ENCODE peak calls at places on chromosomes 6 and 20, in six cellular contexts. X is CD8-positive, alpha-beta memory T cell; F is GM23338; R is uterus; M is psoas muscle; Y is cardiac muscle cell. A is an unnamed sample.

GRCh38 chr6:162448294-162448693 is 279.3 kb downstream of the PRKN start:
- DNase-seq in M (no peak), Y (peak; percentile 73), F (no peak), R (no peak), X (no peak), A (no peak)

GRCh38 chr6:20789162-20789561 is 254.9 kb downstream of the CDKAL1 start:
- DNase-seq in X (no peak), Y (no peak), R (no peak), M (no peak), F (no peak), A (no peak)

GRCh38 chr20:61727761-61728160 is 337.9 kb downstream of the TAF4 start:
- DNase-seq in R (no peak), X (no peak), M (no peak), Y (no peak), F (no peak), A (no peak)

GRCh38 chr6:53659458-53659857 is 6.1 kb downstream of the KLHL31 start:
- DNase-seq in R (no peak), M (no peak), X (no peak), F (no peak), Y (no peak), A (no peak)

GRCh38 chr6:135976585-135976984 is 125.1 kb downstream of the PDE7B start:
- DNase-seq in R (no peak), M (no peak), X (no peak), Y (no peak), F (no peak), A (no peak)

GRCh38 chr6:45946352-45946751 is 69.3 kb downstream of the CLIC5 start:
- DNase-seq in M (peak; percentile 27), Y (peak; percentile 53), F (peak; percentile 59), R (peak; percentile 41), X (no peak), A (peak; percentile 81)

GRCh38 chr6:11110921-11111768 is at the start of gene ERVFRD-1:
- DNase-seq in F (no peak), M (no peak), Y (no peak), R (no peak), X (no peak), A (no peak)

GRCh38 chr20:44336086-44336485 is 757 bp upstream of the R3HDML start:
- DNase-seq in F (peak; percentile 76), Y (peak; percentile 25), R (no peak), X (no peak), M (no peak), A (no peak)

GRCh38 chr6:10626154-10626741 is 68.2 kb downstream of the C6orf52 start:
- DNase-seq in R (no peak), Y (no peak), M (no peak), F (no peak), X (no peak), A (no peak)

GRCh38 chr6:132131777-132132176 is 180.6 kb upstream of the CCN2 start:
- DNase-seq in R (peak; percentile 65), M (peak; percentile 19), F (peak; percentile 4), X (no peak), Y (no peak), A (peak; percentile 93)

GRCh38 chr6:128156315-128157111 is 255.7 kb upstream of the THEMIS start:
- DNase-seq in R (no peak), X (no peak), F (no peak), Y (no peak), M (no peak), A (no peak)

GRCh38 chr6:2209226-2209809 is 36.1 kb downstream of the GMDS start:
- DNase-seq in M (no peak), Y (peak; percentile 58), R (no peak), X (peak; percentile 52), F (peak; percentile 86), A (no peak)

GRCh38 chr20:63911171-63911570 is 16.2 kb downstream of the DNAJC5 start:
- DNase-seq in R (no peak), Y (no peak), F (no peak), X (no peak), M (peak; percentile 38), A (no peak)

GRCh38 chr20:35355372-35355771 is 56.4 kb downstream of the UQCC1 start:
- DNase-seq in F (no peak), R (no peak), Y (no peak), X (no peak), M (no peak), A (no peak)

GRCh38 chr20:44006126-44006525 is 91.5 kb downstream of the TOX2 start:
- DNase-seq in Y (no peak), R (no peak), M (no peak), F (no peak), X (no peak), A (no peak)

GRCh38 chr6:54335871-54336270 is 27.6 kb downstream of the TINAG start:
- DNase-seq in F (peak; percentile 34), M (no peak), X (no peak), Y (no peak), R (no peak), A (peak; percentile 65)

GRCh38 chr6:168132531-168133184 is 53.6 kb upstream of the FRMD1 start:
- DNase-seq in Y (peak; percentile 68), F (peak; percentile 88), M (peak; percentile 52), R (peak; percentile 57), X (no peak), A (peak; percentile 18)

GRCh38 chr6:133101790-133102189 is 139.4 kb upstream of the EYA4 start:
- DNase-seq in Y (no peak), M (no peak), R (no peak), X (no peak), F (no peak), A (no peak)

GRCh38 chr6:21508753-21509152 is 84.8 kb upstream of the SOX4 start:
- DNase-seq in R (no peak), Y (no peak), X (no peak), F (no peak), M (no peak), A (no peak)

GRCh38 chr20:63112491-63113219 is 103.3 kb downstream of the YTHDF1 start:
- DNase-seq in Y (no peak), R (no peak), M (no peak), X (peak; percentile 36), F (no peak), A (no peak)

GRCh38 chr6:10794239-10794638 is 44.1 kb downstream of the MAK start:
- DNase-seq in Y (no peak), M (no peak), X (no peak), R (no peak), F (no peak), A (no peak)

GRCh38 chr6:132814716-132815570 is 574 bp downstream of the RPS12 start:
- DNase-seq in R (no peak), F (no peak), Y (no peak), M (no peak), X (no peak), A (no peak)

GRCh38 chr20:29874476-29875202 is 1382.8 kb upstream of the DEFB115 start:
- DNase-seq in R (no peak), M (no peak), X (no peak), F (no peak), Y (no peak), A (no peak)

GRCh38 chr20:41671143-41671542 is 53.0 kb upstream of the CHD6 start:
- DNase-seq in R (no peak), F (no peak), Y (no peak), M (no peak), X (no peak), A (no peak)

GRCh38 chr6:40695114-40695513 is 108.0 kb upstream of the LRFN2 start:
- DNase-seq in X (no peak), M (no peak), Y (peak; percentile 45), R (no peak), F (peak; percentile 60), A (no peak)

GRCh38 chr6:10451828-10452509 is 37.1 kb upstream of the TFAP2A start:
- DNase-seq in R (no peak), X (no peak), Y (no peak), M (no peak), F (peak; percentile 25), A (peak; percentile 90)

GRCh38 chr6:132084811-132085509 is 133.8 kb upstream of the CCN2 start:
- DNase-seq in F (no peak), Y (peak; percentile 14), M (no peak), X (no peak), R (no peak), A (peak; percentile 71)

DNA sequence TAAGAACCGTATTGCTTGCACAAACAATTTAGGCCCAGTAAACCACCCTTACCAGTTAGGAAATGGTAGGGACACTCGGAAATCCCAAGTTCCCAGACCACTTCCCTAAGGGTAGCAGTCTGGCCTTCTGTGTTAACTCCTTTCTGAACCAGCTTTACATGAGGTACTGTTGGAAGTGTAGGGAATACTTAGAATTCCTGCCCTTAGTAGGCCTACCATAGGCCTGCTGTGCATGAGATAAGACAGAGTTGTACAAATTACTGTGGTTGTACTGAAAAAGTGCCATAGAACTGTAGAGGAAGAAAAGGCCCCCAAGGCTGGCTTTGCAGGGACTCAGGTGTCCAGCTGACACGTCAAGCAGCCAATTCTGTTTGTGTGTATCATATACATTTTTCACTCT is 11.1 kb downstream of the RPRD1B start:
- DNase-seq in X (no peak), Y (no peak), F (no peak), M (no peak), R (no peak), A (no peak)
- H3K36me3 ChIP-seq in X (peaks cover 47% of the 10 kb centered on the region), Y (peaks cover 31% of the 10 kb centered on the region), F (peaks cover 16% of the 10 kb centered on the region), M (peaks cover 79% of the 10 kb centered on the region), R (no peaks in the 10 kb centered on the region), A (peaks cover 84% of the 10 kb centered on the region)

DNA sequence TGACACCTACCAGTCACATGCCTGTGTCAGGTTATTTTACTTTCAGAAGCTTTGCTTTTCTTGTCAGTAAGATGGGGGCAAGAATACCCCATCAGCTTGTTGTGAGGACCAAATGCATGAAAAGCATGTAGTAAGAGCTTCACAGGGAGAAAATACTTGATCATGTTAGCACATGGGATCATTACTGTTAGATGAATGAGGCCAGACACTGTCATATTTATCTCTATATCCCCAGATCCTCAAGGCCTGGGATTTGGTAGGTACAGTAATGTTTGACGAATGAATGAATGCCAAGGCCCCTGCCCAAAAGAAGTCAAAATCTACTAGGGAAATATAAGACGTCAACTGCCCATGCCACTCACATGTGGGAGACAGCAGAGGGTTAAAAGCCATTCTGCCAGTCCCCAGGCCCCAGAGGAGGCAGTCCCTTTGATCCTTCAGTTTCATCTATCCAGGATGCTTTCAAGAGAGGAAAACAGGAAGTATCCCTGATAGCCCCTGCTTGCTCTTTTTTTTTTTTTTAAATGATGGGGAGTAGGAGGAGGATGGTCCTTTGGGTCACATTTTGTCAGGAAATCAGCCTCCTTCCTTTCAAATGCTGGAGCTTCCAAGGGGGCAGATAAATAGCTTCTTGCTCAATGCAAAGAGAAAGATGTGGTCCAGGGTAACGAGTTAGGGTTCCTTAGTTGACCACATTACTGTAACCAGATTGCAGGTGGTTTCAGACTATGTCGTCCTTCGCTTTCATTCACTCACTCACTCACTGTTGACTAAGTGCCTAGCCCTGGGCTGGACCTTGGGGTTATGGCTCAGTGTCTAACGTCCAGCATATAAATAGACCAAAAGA is 64.8 kb upstream of the PIM1 start:
- DNase-seq in M (no peak), Y (no peak), R (no peak), F (peak; percentile 62), X (no peak), A (no peak)
- H3K27ac ChIP-seq in M (peak overlapping the region; percentile 95), Y (peak overlapping the region; percentile 79), R (peak overlapping the region; percentile 85), F (peak overlapping the region; percentile 77), X (no peak overlapping the region), A (no peak overlapping the region)

DNA sequence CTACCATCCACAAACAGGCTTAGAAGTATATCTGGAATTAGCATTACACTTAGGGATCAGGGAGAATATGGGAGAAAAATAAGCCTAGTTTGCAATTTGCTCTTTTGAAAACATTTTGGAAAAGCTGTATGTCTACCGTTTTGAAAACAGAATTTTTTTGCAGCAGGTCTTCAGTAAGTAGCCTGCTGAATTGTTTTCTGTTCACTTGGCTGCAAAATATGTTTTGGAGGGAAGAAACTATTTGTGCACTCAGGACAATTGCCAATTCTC is 39.6 kb downstream of the ILRUN start:
- DNase-seq in X (no peak), M (no peak), F (no peak), Y (no peak), R (no peak), A (no peak)
- H3K4me1 ChIP-seq in X (peaks cover 38% of the 10 kb centered on the region), M (peaks cover 49% of the 10 kb centered on the region), F (peaks cover 21% of the 10 kb centered on the region), Y (peaks cover 30% of the 10 kb centered on the region), R (peaks cover 9% of the 10 kb centered on the region), A (peaks cover 35% of the 10 kb centered on the region)

GRCh38 chr6:13635948-13636658 is 21.0 kb downstream of the NOL7 start:
- DNase-seq in F (peak; percentile 58), M (no peak), R (no peak), Y (no peak), X (no peak), A (no peak)
- H3K36me3 ChIP-seq in F (peaks cover 3% of the 10 kb centered on the region), M (peaks cover 79% of the 10 kb centered on the region), R (no peaks in the 10 kb centered on the region), Y (peaks cover 47% of the 10 kb centered on the region), X (peaks cover 19% of the 10 kb centered on the region), A (peaks cover 70% of the 10 kb centered on the region)

A was measured in SJSA1.